ENCODE peak calls at places on chromosomes 3 and 15, in six cellular contexts. N, R, T, G, E and V are unnamed samples.

GRCh38 chr3:8938021-8938420 is 25.3 kb downstream of the RAD18 start:
- DNase-seq in N (peak), R (no peak), T (peak), G (peak), E (peak), V (peak)

GRCh38 chr3:22748453-22748852 is 454.7 kb upstream of the UBE2E2 start:
- DNase-seq in N (no peak), R (no peak), T (no peak), G (no peak), E (no peak), V (no peak)

GRCh38 chr15:45784656-45785055 is 149.8 kb downstream of the SQOR start:
- DNase-seq in N (no peak), R (no peak), T (no peak), G (no peak), E (no peak), V (peak)

GRCh38 chr15:25053000-25053815 is 98.4 kb downstream of the SNRPN start:
- DNase-seq in N (no peak), R (no peak), T (no peak), G (no peak), E (no peak), V (no peak)

GRCh38 chr3:3101660-3102458 is 8.3 kb downstream of the IL5RA start:
- DNase-seq in N (no peak), R (peak), T (no peak), G (no peak), E (no peak), V (no peak)

GRCh38 chr15:72824112-72824511 is 40.6 kb upstream of the ADPGK start:
- DNase-seq in N (no peak), R (no peak), T (no peak), G (no peak), E (no peak), V (no peak)

GRCh38 chr3:135753506-135753905 is 212.0 kb upstream of the PPP2R3A start:
- DNase-seq in N (no peak), R (no peak), T (no peak), G (no peak), E (no peak), V (no peak)

GRCh38 chr3:166526878-166527277 is 689.7 kb upstream of the BCHE start:
- DNase-seq in N (no peak), R (no peak), T (no peak), G (no peak), E (no peak), V (no peak)

GRCh38 chr3:184690236-184690883 is 21.5 kb downstream of the MAGEF1 start:
- DNase-seq in N (no peak), R (no peak), T (no peak), G (no peak), E (no peak), V (no peak)

GRCh38 chr3:152272771-152273242 is 4.1 kb downstream of the MBNL1 start:
- DNase-seq in N (no peak), R (no peak), T (peak), G (peak), E (peak), V (peak)

GRCh38 chr3:52450489-52451236 is 3.2 kb downstream of the TNNC1 start:
- DNase-seq in N (no peak), R (no peak), T (no peak), G (no peak), E (no peak), V (no peak)

GRCh38 chr15:51907136-51907862 is 64.3 kb downstream of the LEO1 start:
- DNase-seq in N (no peak), R (no peak), T (peak), G (peak), E (peak), V (peak)

GRCh38 chr3:107284570-107284969 is 92.7 kb upstream of the CCDC54 start:
- DNase-seq in N (no peak), R (no peak), T (peak), G (peak), E (peak), V (peak)

GRCh38 chr15:62392411-62392810 is 227.3 kb upstream of the C2CD4B start:
- DNase-seq in N (peak), R (peak), T (peak), G (peak), E (peak), V (no peak)

GRCh38 chr3:4887177-4887576 is 92.1 kb upstream of the BHLHE40 start:
- DNase-seq in N (no peak), R (no peak), T (no peak), G (no peak), E (no peak), V (peak)

GRCh38 chr3:124772081-124772831 is 42.0 kb downstream of the UMPS start:
- DNase-seq in N (no peak), R (no peak), T (peak), G (peak), E (peak), V (no peak)

GRCh38 chr3:146189519-146190173 is 28.7 kb upstream of the PLOD2 start:
- DNase-seq in N (peak), R (peak), T (peak), G (peak), E (no peak), V (peak)

GRCh38 chr3:69823710-69824109 is 84.4 kb downstream of the MITF start:
- DNase-seq in N (no peak), R (no peak), T (peak), G (peak), E (peak), V (peak)

GRCh38 chr15:78987891-78988360 is 43.1 kb upstream of the CTSH start:
- DNase-seq in N (no peak), R (no peak), T (no peak), G (peak), E (no peak), V (no peak)
- H2AFZ ChIP-seq in N (no peak), R (no peak), T (no peak), G (peak), E (peak), V (peak)

GRCh38 chr3:195582947-195583346 is 793 bp downstream of the APOD start:
- DNase-seq in N (no peak), R (no peak), T (no peak), G (no peak), E (no peak), V (no peak)
- H2AFZ ChIP-seq in N (no peak), R (no peak), T (no peak), G (peak), E (no peak), V (no peak)

GRCh38 chr3:78913711-78914110 is 854.1 kb downstream of the ROBO1 start:
- DNase-seq in N (peak), R (no peak), T (no peak), G (no peak), E (no peak), V (no peak)
- H2AFZ ChIP-seq in N (no peak), R (no peak), T (no peak), G (no peak), E (no peak), V (no peak)

DNA sequence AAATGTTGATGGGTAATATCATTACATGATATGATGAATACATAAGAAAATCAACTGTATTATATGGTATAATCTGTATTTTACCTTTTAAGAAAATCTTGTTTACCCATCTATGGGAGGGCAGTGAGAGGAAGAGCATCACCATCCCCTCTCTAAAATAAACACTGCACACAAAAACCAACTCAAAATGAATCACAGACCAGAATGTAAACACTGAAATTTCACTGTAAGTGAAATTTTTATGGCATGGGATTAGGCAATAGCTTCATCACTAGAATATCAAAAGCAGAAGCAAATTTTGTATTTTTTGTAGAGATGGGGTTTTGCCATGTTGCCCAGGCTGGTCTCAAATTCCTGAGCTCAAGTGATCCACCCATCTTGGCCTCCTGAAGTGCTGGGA is 26.2 kb downstream of the IFT80 start:
- DNase-seq in N (no peak), R (no peak), T (peak), G (peak), E (peak), V (peak)
- H2AFZ ChIP-seq in N (no peak), R (no peak), T (no peak), G (no peak), E (no peak), V (no peak)

GRCh38 chr15:53197426-53197839 is 407.3 kb upstream of the ONECUT1 start:
- DNase-seq in N (peak), R (peak), T (peak), G (peak), E (peak), V (peak)
- H2AFZ ChIP-seq in N (peak), R (no peak), T (no peak), G (peak), E (peak), V (no peak)

GRCh38 chr15:99019558-99020540 is 12.3 kb upstream of the PGPEP1L start:
- DNase-seq in N (no peak), R (no peak), T (peak), G (peak), E (peak), V (peak)

GRCh38 chr15:99017322-99017701 is 9.7 kb upstream of the PGPEP1L start:
- DNase-seq in N (no peak), R (no peak), T (no peak), G (no peak), E (no peak), V (no peak)

GRCh38 chr15:99016680-99017321 is 9.2 kb upstream of the PGPEP1L start:
- DNase-seq in N (no peak), R (no peak), T (peak), G (peak), E (peak), V (peak)

GRCh38 chr15:99014803-99015676 is 7.4 kb upstream of the PGPEP1L start:
- DNase-seq in N (peak), R (peak), T (peak), G (peak), E (peak), V (peak)

GRCh38 chr15:99015677-99016568 is 8.3 kb upstream of the PGPEP1L start:
- DNase-seq in N (peak), R (no peak), T (peak), G (peak), E (no peak), V (peak)
- H2AFZ ChIP-seq in N (peak), R (no peak), T (no peak), G (no peak), E (peak), V (peak)

DNA sequence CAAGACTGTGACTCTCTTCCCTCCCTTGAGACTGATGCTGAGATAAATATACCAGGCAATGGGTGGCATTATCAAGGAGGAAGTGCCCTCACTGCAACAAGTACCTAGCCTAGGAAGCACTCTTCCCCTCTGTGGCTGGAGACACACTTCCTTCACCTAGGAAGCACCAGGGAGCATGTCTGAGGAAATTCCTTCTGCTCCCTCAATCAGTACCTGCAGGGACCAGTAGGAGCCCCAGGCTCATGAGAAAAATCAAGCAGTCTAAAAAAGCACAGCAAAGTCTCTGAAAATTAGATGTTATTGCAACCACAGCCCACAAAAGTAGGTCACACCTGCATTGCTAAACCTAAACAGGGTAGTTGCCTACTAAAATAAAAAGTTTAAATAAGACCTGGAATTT is 78.2 kb upstream of the TRPM1 start:
- DNase-seq in N (no peak), R (no peak), T (no peak), G (no peak), E (no peak), V (no peak)
- H2AFZ ChIP-seq in N (peak), R (no peak), T (no peak), G (no peak), E (no peak), V (no peak)